ENCODE peak calls at places on chromosome 1, in eight cellular contexts. One of them, this sample, is unnamed.

GRCh38 chr1:28516518-28516956 is 10.7 kb downstream of the RCC1 start:
- DNase-seq in GM06990: no peak
- DNase-seq in NCI-H524: peak
- DNase-seq in HuH-7.5: no peak
- DNase-seq in A172: no peak
- DNase-seq in SW 1271: no peak
- DNase-seq in activated naive CD8-positive, alpha-beta T cell treated with anti-CD3 and anti-CD28 coated beads for 36 hours: no peak
- DNase-seq in D341Med: no peak
- DNase-seq in this sample: no peak

GRCh38 chr1:219639843-219640606 is 27.1 kb upstream of the ZC3H11B start:
- DNase-seq in GM06990: no peak
- DNase-seq in NCI-H524: no peak
- DNase-seq in HuH-7.5: no peak
- DNase-seq in A172: no peak
- DNase-seq in SW 1271: no peak
- DNase-seq in activated naive CD8-positive, alpha-beta T cell treated with anti-CD3 and anti-CD28 coated beads for 36 hours: no peak
- DNase-seq in D341Med: no peak
- DNase-seq in this sample: no peak

GRCh38 chr1:228852015-228852414 is 116.7 kb downstream of the RHOU start:
- DNase-seq in GM06990: no peak
- DNase-seq in NCI-H524: no peak
- DNase-seq in HuH-7.5: no peak
- DNase-seq in A172: no peak
- DNase-seq in SW 1271: no peak
- DNase-seq in activated naive CD8-positive, alpha-beta T cell treated with anti-CD3 and anti-CD28 coated beads for 36 hours: no peak
- DNase-seq in D341Med: no peak
- DNase-seq in this sample: no peak

GRCh38 chr1:51236548-51237312 is 657 bp downstream of the RNF11 start:
- DNase-seq in GM06990: peak
- DNase-seq in NCI-H524: peak
- DNase-seq in HuH-7.5: no peak
- DNase-seq in A172: no peak
- DNase-seq in SW 1271: peak
- DNase-seq in activated naive CD8-positive, alpha-beta T cell treated with anti-CD3 and anti-CD28 coated beads for 36 hours: peak
- DNase-seq in D341Med: peak
- DNase-seq in this sample: peak

GRCh38 chr1:200040516-200041138 is 13.1 kb downstream of the NR5A2 start:
- DNase-seq in GM06990: peak
- DNase-seq in NCI-H524: no peak
- DNase-seq in HuH-7.5: peak
- DNase-seq in A172: no peak
- DNase-seq in SW 1271: no peak
- DNase-seq in activated naive CD8-positive, alpha-beta T cell treated with anti-CD3 and anti-CD28 coated beads for 36 hours: peak
- DNase-seq in D341Med: peak
- DNase-seq in this sample: no peak

GRCh38 chr1:39494671-39495410 is 3.4 kb downstream of the BMP8A start:
- DNase-seq in GM06990: no peak
- DNase-seq in NCI-H524: no peak
- DNase-seq in HuH-7.5: no peak
- DNase-seq in A172: no peak
- DNase-seq in SW 1271: no peak
- DNase-seq in activated naive CD8-positive, alpha-beta T cell treated with anti-CD3 and anti-CD28 coated beads for 36 hours: no peak
- DNase-seq in D341Med: no peak
- DNase-seq in this sample: no peak

GRCh38 chr1:108615544-108615943 is 45.3 kb downstream of the HENMT1 start:
- DNase-seq in GM06990: no peak
- DNase-seq in NCI-H524: no peak
- DNase-seq in HuH-7.5: no peak
- DNase-seq in A172: no peak
- DNase-seq in SW 1271: no peak
- DNase-seq in activated naive CD8-positive, alpha-beta T cell treated with anti-CD3 and anti-CD28 coated beads for 36 hours: no peak
- DNase-seq in D341Med: no peak
- DNase-seq in this sample: no peak

GRCh38 chr1:155871390-155871789 is 12.0 kb downstream of the SYT11 start:
- DNase-seq in GM06990: no peak
- DNase-seq in NCI-H524: peak
- DNase-seq in HuH-7.5: no peak
- DNase-seq in A172: no peak
- DNase-seq in SW 1271: no peak
- DNase-seq in activated naive CD8-positive, alpha-beta T cell treated with anti-CD3 and anti-CD28 coated beads for 36 hours: no peak
- DNase-seq in D341Med: peak
- DNase-seq in this sample: peak

GRCh38 chr1:55213029-55213884 is 1.9 kb downstream of the USP24 start:
- DNase-seq in GM06990: no peak
- DNase-seq in NCI-H524: no peak
- DNase-seq in HuH-7.5: no peak
- DNase-seq in A172: no peak
- DNase-seq in SW 1271: no peak
- DNase-seq in activated naive CD8-positive, alpha-beta T cell treated with anti-CD3 and anti-CD28 coated beads for 36 hours: no peak
- DNase-seq in D341Med: no peak
- DNase-seq in this sample: no peak

GRCh38 chr1:27026621-27027574 is 14.2 kb upstream of the TENT5B start:
- DNase-seq in GM06990: no peak
- DNase-seq in NCI-H524: no peak
- DNase-seq in HuH-7.5: no peak
- DNase-seq in A172: peak
- DNase-seq in SW 1271: no peak
- DNase-seq in activated naive CD8-positive, alpha-beta T cell treated with anti-CD3 and anti-CD28 coated beads for 36 hours: no peak
- DNase-seq in D341Med: no peak
- DNase-seq in this sample: no peak

GRCh38 chr1:115041654-115042053 is 12.0 kb downstream of the TSHB start:
- DNase-seq in GM06990: no peak
- DNase-seq in NCI-H524: peak
- DNase-seq in HuH-7.5: no peak
- DNase-seq in A172: no peak
- DNase-seq in SW 1271: peak
- DNase-seq in activated naive CD8-positive, alpha-beta T cell treated with anti-CD3 and anti-CD28 coated beads for 36 hours: no peak
- DNase-seq in D341Med: peak
- DNase-seq in this sample: no peak